ENCODE peak calls at places on chromosomes 4 and X, in nine cellular contexts. One of them, this sample, is unnamed.

GRCh38 chr4:125085-125820 is 952 bp downstream of the ZNF718 start:
- DNase-seq in ACHN: no peak
- DNase-seq in NCI-H524: no peak
- DNase-seq in T-cell: no peak
- DNase-seq in effector CD4-positive, alpha-beta T cell: peak
- DNase-seq in NCI-H69: no peak
- DNase-seq in G401: peak
- DNase-seq in activated effector memory CD4-positive, alpha-beta T cell treated with Interleukin-2 at 50 U/mL for 16 hours: no peak
- DNase-seq in endodermal cell: peak
- DNase-seq in this sample: peak

GRCh38 chr4:46676364-46676763 is 232.7 kb downstream of the COX7B2 start:
- DNase-seq in ACHN: no peak
- DNase-seq in NCI-H524: no peak
- DNase-seq in T-cell: no peak
- DNase-seq in effector CD4-positive, alpha-beta T cell: no peak
- DNase-seq in NCI-H69: no peak
- DNase-seq in G401: no peak
- DNase-seq in activated effector memory CD4-positive, alpha-beta T cell treated with Interleukin-2 at 50 U/mL for 16 hours: no peak
- DNase-seq in endodermal cell: no peak
- DNase-seq in this sample: no peak

GRCh38 chrX:68942141-68942540 is 113.3 kb downstream of the EFNB1 start:
- DNase-seq in ACHN: no peak
- DNase-seq in NCI-H524: no peak
- DNase-seq in T-cell: no peak
- DNase-seq in effector CD4-positive, alpha-beta T cell: no peak
- DNase-seq in NCI-H69: peak
- DNase-seq in G401: no peak
- DNase-seq in activated effector memory CD4-positive, alpha-beta T cell treated with Interleukin-2 at 50 U/mL for 16 hours: no peak
- DNase-seq in endodermal cell: peak
- DNase-seq in this sample: no peak

GRCh38 chrX:7146703-7147430 is 645 bp upstream of the STS start:
- DNase-seq in ACHN: no peak
- DNase-seq in NCI-H524: peak
- DNase-seq in T-cell: no peak
- DNase-seq in effector CD4-positive, alpha-beta T cell: peak
- DNase-seq in NCI-H69: peak
- DNase-seq in G401: no peak
- DNase-seq in activated effector memory CD4-positive, alpha-beta T cell treated with Interleukin-2 at 50 U/mL for 16 hours: no peak
- DNase-seq in endodermal cell: no peak
- DNase-seq in this sample: peak

GRCh38 chr4:130293692-130294091 is 1197.7 kb downstream of the C4orf33 start:
- DNase-seq in ACHN: no peak
- DNase-seq in NCI-H524: no peak
- DNase-seq in T-cell: no peak
- DNase-seq in effector CD4-positive, alpha-beta T cell: no peak
- DNase-seq in NCI-H69: no peak
- DNase-seq in G401: no peak
- DNase-seq in activated effector memory CD4-positive, alpha-beta T cell treated with Interleukin-2 at 50 U/mL for 16 hours: no peak
- DNase-seq in endodermal cell: no peak
- DNase-seq in this sample: no peak

GRCh38 chr4:129355529-129355928 is 259.6 kb downstream of the C4orf33 start:
- DNase-seq in ACHN: peak
- DNase-seq in NCI-H524: no peak
- DNase-seq in T-cell: no peak
- DNase-seq in effector CD4-positive, alpha-beta T cell: no peak
- DNase-seq in NCI-H69: no peak
- DNase-seq in G401: no peak
- DNase-seq in activated effector memory CD4-positive, alpha-beta T cell treated with Interleukin-2 at 50 U/mL for 16 hours: no peak
- DNase-seq in endodermal cell: no peak
- DNase-seq in this sample: peak

GRCh38 chr4:101201421-101201820 is 145.9 kb downstream of the PPP3CA start:
- DNase-seq in ACHN: peak
- DNase-seq in NCI-H524: peak
- DNase-seq in T-cell: no peak
- DNase-seq in effector CD4-positive, alpha-beta T cell: no peak
- DNase-seq in NCI-H69: peak
- DNase-seq in G401: no peak
- DNase-seq in activated effector memory CD4-positive, alpha-beta T cell treated with Interleukin-2 at 50 U/mL for 16 hours: no peak
- DNase-seq in endodermal cell: no peak
- DNase-seq in this sample: no peak

GRCh38 chrX:103400931-103401330 is 24.6 kb downstream of the BEX3 start:
- DNase-seq in ACHN: peak
- DNase-seq in NCI-H524: no peak
- DNase-seq in T-cell: no peak
- DNase-seq in effector CD4-positive, alpha-beta T cell: no peak
- DNase-seq in NCI-H69: no peak
- DNase-seq in G401: no peak
- DNase-seq in activated effector memory CD4-positive, alpha-beta T cell treated with Interleukin-2 at 50 U/mL for 16 hours: no peak
- DNase-seq in endodermal cell: no peak
- DNase-seq in this sample: no peak

GRCh38 chr4:2849267-2850140 is 5.9 kb downstream of the ADD1 start:
- DNase-seq in ACHN: no peak
- DNase-seq in NCI-H524: peak
- DNase-seq in T-cell: no peak
- DNase-seq in effector CD4-positive, alpha-beta T cell: no peak
- DNase-seq in NCI-H69: no peak
- DNase-seq in G401: no peak
- DNase-seq in activated effector memory CD4-positive, alpha-beta T cell treated with Interleukin-2 at 50 U/mL for 16 hours: no peak
- DNase-seq in endodermal cell: no peak
- DNase-seq in this sample: peak

GRCh38 chrX:115138040-115138439 is 51.2 kb upstream of the RBMXL3 start:
- DNase-seq in ACHN: no peak
- DNase-seq in NCI-H524: no peak
- DNase-seq in T-cell: no peak
- DNase-seq in effector CD4-positive, alpha-beta T cell: no peak
- DNase-seq in NCI-H69: no peak
- DNase-seq in G401: no peak
- DNase-seq in activated effector memory CD4-positive, alpha-beta T cell treated with Interleukin-2 at 50 U/mL for 16 hours: no peak
- DNase-seq in endodermal cell: no peak
- DNase-seq in this sample: no peak

GRCh38 chrX:136214551-136214950 is 36.6 kb downstream of the MAP7D3 start:
- DNase-seq in ACHN: peak
- DNase-seq in NCI-H524: no peak
- DNase-seq in T-cell: no peak
- DNase-seq in effector CD4-positive, alpha-beta T cell: no peak
- DNase-seq in NCI-H69: no peak
- DNase-seq in G401: no peak
- DNase-seq in activated effector memory CD4-positive, alpha-beta T cell treated with Interleukin-2 at 50 U/mL for 16 hours: no peak
- DNase-seq in endodermal cell: no peak
- DNase-seq in this sample: peak

GRCh38 chrX:71615954-71616353 is 2.4 kb downstream of the CXCR3 start:
- DNase-seq in ACHN: no peak
- DNase-seq in NCI-H524: no peak
- DNase-seq in T-cell: no peak
- DNase-seq in effector CD4-positive, alpha-beta T cell: no peak
- DNase-seq in NCI-H69: no peak
- DNase-seq in G401: no peak
- DNase-seq in activated effector memory CD4-positive, alpha-beta T cell treated with Interleukin-2 at 50 U/mL for 16 hours: no peak
- DNase-seq in endodermal cell: no peak
- DNase-seq in this sample: no peak

GRCh38 chr4:139907001-139907809 is 241.6 kb downstream of the MGST2 start:
- DNase-seq in ACHN: no peak
- DNase-seq in NCI-H524: no peak
- DNase-seq in T-cell: no peak
- DNase-seq in effector CD4-positive, alpha-beta T cell: no peak
- DNase-seq in NCI-H69: peak
- DNase-seq in G401: no peak
- DNase-seq in activated effector memory CD4-positive, alpha-beta T cell treated with Interleukin-2 at 50 U/mL for 16 hours: no peak
- DNase-seq in endodermal cell: no peak
- DNase-seq in this sample: no peak

GRCh38 chr4:38563703-38564490 is 100.1 kb upstream of the KLF3 start:
- DNase-seq in ACHN: no peak
- DNase-seq in NCI-H524: peak
- DNase-seq in T-cell: no peak
- DNase-seq in effector CD4-positive, alpha-beta T cell: no peak
- DNase-seq in NCI-H69: peak
- DNase-seq in G401: peak
- DNase-seq in activated effector memory CD4-positive, alpha-beta T cell treated with Interleukin-2 at 50 U/mL for 16 hours: no peak
- DNase-seq in endodermal cell: no peak
- DNase-seq in this sample: no peak

GRCh38 chrX:10395643-10396042 is 224.7 kb downstream of the MID1 start:
- DNase-seq in ACHN: no peak
- DNase-seq in NCI-H524: no peak
- DNase-seq in T-cell: no peak
- DNase-seq in effector CD4-positive, alpha-beta T cell: no peak
- DNase-seq in NCI-H69: no peak
- DNase-seq in G401: no peak
- DNase-seq in activated effector memory CD4-positive, alpha-beta T cell treated with Interleukin-2 at 50 U/mL for 16 hours: no peak
- DNase-seq in endodermal cell: no peak
- DNase-seq in this sample: no peak

This sample was measured in GM23248.